ENCODE peak calls at places on chromosomes 2 and 18, in nine cellular contexts. P is A549; B is activated CD4-positive, alpha-beta T cell treated with anti-CD3 and anti-CD28 coated beads, Interleukin-2, amount 10 ng/mL, durations not matched to agents 7 days and 5 days; E is AG04450; U is SK-N-MC; O is fibroblast of the conjunctiva; Y is fibroblast of lung; Q is NCI-H1092; C is posterior cingulate gyrus. T is an unnamed sample.

GRCh38 chr2:11899264-11899818 is 152.9 kb downstream of the LPIN1 start:
- DNase-seq in P (no peak), B (no peak), E (no peak), U (no peak), O (peak; percentile 33), Y (peak; percentile 65), Q (no peak), C (no peak), T (peak; percentile 35)

GRCh38 chr18:10726198-10727068 is 200.6 kb downstream of the NAPG start:
- DNase-seq in P (no peak), B (no peak), E (no peak), U (no peak), O (no peak), Y (no peak), Q (peak; percentile 75), C (no peak), T (no peak)

GRCh38 chr2:196959750-196960392 is 33.4 kb upstream of the PGAP1 start:
- DNase-seq in P (no peak), B (no peak), E (no peak), U (no peak), O (no peak), Y (peak; percentile 56), Q (no peak), C (no peak), T (no peak)

GRCh38 chr2:23530121-23530908 is 145.3 kb downstream of the KLHL29 start:
- DNase-seq in P (no peak), B (no peak), E (no peak), U (no peak), O (no peak), Y (no peak), Q (no peak), C (no peak), T (no peak)

GRCh38 chr2:45242161-45242741 is 233.0 kb upstream of the SIX2 start:
- DNase-seq in P (no peak), B (no peak), E (no peak), U (no peak), O (no peak), Y (peak; percentile 34), Q (no peak), C (no peak), T (no peak)

GRCh38 chr18:59767732-59768131 is 70.5 kb upstream of the CCBE1 start:
- DNase-seq in P (no peak), B (no peak), E (no peak), U (no peak), O (no peak), Y (peak; percentile 62), Q (no peak), C (no peak), T (no peak)

GRCh38 chr2:36245632-36246031 is 109.9 kb upstream of the CRIM1 start:
- DNase-seq in P (no peak), B (no peak), E (no peak), U (no peak), O (no peak), Y (no peak), Q (no peak), C (no peak), T (no peak)

GRCh38 chr2:112031916-112032582 is 23.0 kb upstream of the TMEM87B start:
- DNase-seq in P (no peak), B (no peak), E (no peak), U (no peak), O (no peak), Y (peak; percentile 41), Q (no peak), C (no peak), T (no peak)

GRCh38 chr2:119838179-119838578 is 78.5 kb downstream of the PTPN4 start:
- DNase-seq in P (no peak), B (no peak), E (no peak), U (no peak), O (no peak), Y (no peak), Q (no peak), C (no peak), T (no peak)

GRCh38 chr18:51654441-51655326 is 457.2 kb upstream of the MEX3C start:
- DNase-seq in P (no peak), B (no peak), E (no peak), U (no peak), O (no peak), Y (no peak), Q (peak; percentile 31), C (no peak), T (no peak)

GRCh38 chr2:175865716-175866115 is 136.4 kb downstream of the LNPK start:
- DNase-seq in P (no peak), B (no peak), E (no peak), U (no peak), O (no peak), Y (no peak), Q (no peak), C (no peak), T (no peak)

GRCh38 chr2:106205488-106205887 is 11.4 kb upstream of the UXS1 start:
- DNase-seq in P (no peak), B (no peak), E (no peak), U (no peak), O (no peak), Y (no peak), Q (no peak), C (no peak), T (no peak)

GRCh38 chr2:3319134-3319533 is 58.5 kb downstream of the EIPR1 start:
- DNase-seq in P (no peak), B (no peak), E (no peak), U (no peak), O (no peak), Y (no peak), Q (no peak), C (no peak), T (no peak)

GRCh38 chr2:17857016-17857415 is 21.5 kb upstream of the KCNS3 start:
- DNase-seq in P (peak; percentile 14), B (no peak), E (no peak), U (no peak), O (no peak), Y (no peak), Q (no peak), C (no peak), T (no peak)

GRCh38 chr2:201994973-201995638 is 38.5 kb upstream of the FZD7 start:
- DNase-seq in P (no peak), B (no peak), E (no peak), U (no peak), O (no peak), Y (no peak), Q (no peak), C (no peak), T (no peak)

GRCh38 chr2:208579678-208580077 is 173.1 kb downstream of the PTH2R start:
- DNase-seq in P (no peak), B (no peak), E (no peak), U (no peak), O (no peak), Y (no peak), Q (peak; percentile 32), C (no peak), T (no peak)

GRCh38 chr2:107525420-107525819 is 301.3 kb upstream of the RGPD4 start:
- DNase-seq in P (no peak), B (no peak), E (no peak), U (no peak), O (peak; percentile 56), Y (peak; percentile 59), Q (no peak), C (no peak), T (no peak)

GRCh38 chr2:124983595-124983994 is 958.5 kb downstream of the CNTNAP5 start:
- DNase-seq in P (no peak), B (no peak), E (no peak), U (no peak), O (no peak), Y (peak; percentile 74), Q (no peak), C (no peak), T (peak; percentile 91)

GRCh38 chr18:58005885-58006523 is 38.0 kb upstream of the NEDD4L start:
- DNase-seq in P (no peak), B (no peak), E (no peak), U (no peak), O (peak; percentile 22), Y (peak; percentile 10), Q (no peak), C (no peak), T (peak; percentile 20)

GRCh38 chr18:30406728-30407127 is 635.8 kb downstream of the DSC3 start:
- DNase-seq in P (no peak), B (no peak), E (no peak), U (no peak), O (no peak), Y (peak; percentile 3), Q (no peak), C (no peak), T (no peak)

GRCh38 chr2:37784071-37784758 is 112.8 kb upstream of the CDC42EP3 start:
- DNase-seq in P (no peak), B (no peak), E (no peak), U (no peak), O (no peak), Y (no peak), Q (peak; percentile 40), C (no peak), T (no peak)

GRCh38 chr2:10931710-10932255 is 20.0 kb downstream of the KCNF1 start:
- DNase-seq in P (no peak), B (no peak), E (peak; percentile 42), U (no peak), O (peak; percentile 48), Y (peak; percentile 84), Q (no peak), C (no peak), T (peak; percentile 93)

GRCh38 chr18:44130365-44130942 is 550.2 kb upstream of the SETBP1 start:
- DNase-seq in P (peak; percentile 14), B (peak; percentile 7), E (no peak), U (no peak), O (peak; percentile 50), Y (peak; percentile 63), Q (peak; percentile 90), C (no peak), T (peak; percentile 27)

GRCh38 chr2:145022021-145022670 is 502.2 kb upstream of the ZEB2 start:
- DNase-seq in P (peak; percentile 54), B (no peak), E (no peak), U (no peak), O (no peak), Y (no peak), Q (no peak), C (no peak), T (peak; percentile 63)

GRCh38 chr2:63424329-63425078 is 163.8 kb downstream of the WDPCP start:
- DNase-seq in P (peak; percentile 64), B (peak; percentile 53), E (no peak), U (peak; percentile 30), O (peak; percentile 16), Y (peak; percentile 59), Q (no peak), C (no peak), T (peak; percentile 1)

GRCh38 chr2:10235099-10235908 is 67.4 kb upstream of the HPCAL1 start:
- DNase-seq in P (no peak), B (no peak), E (no peak), U (no peak), O (no peak), Y (no peak), Q (no peak), C (no peak), T (no peak)

GRCh38 chr18:32438173-32438572 is 32.5 kb downstream of the GAREM1 start:
- DNase-seq in P (no peak), B (no peak), E (no peak), U (no peak), O (no peak), Y (no peak), Q (no peak), C (no peak), T (no peak)

GRCh38 chr18:27017901-27018500 is 152.5 kb upstream of the AQP4 start:
- DNase-seq in P (peak; percentile 13), B (no peak), E (no peak), U (no peak), O (no peak), Y (no peak), Q (no peak), C (no peak), T (no peak)

GRCh38 chr2:191385416-191386160 is 140.4 kb downstream of the MYO1B start:
- DNase-seq in P (no peak), B (no peak), E (no peak), U (no peak), O (no peak), Y (no peak), Q (no peak), C (no peak), T (no peak)

GRCh38 chr2:7379799-7380198 is 462.6 kb downstream of the RNF144A start:
- DNase-seq in P (peak; percentile 14), B (no peak), E (no peak), U (no peak), O (no peak), Y (no peak), Q (no peak), C (no peak), T (no peak)

GRCh38 chr2:231908584-231908983 is 17.6 kb downstream of the NPPC start:
- DNase-seq in P (no peak), B (no peak), E (no peak), U (no peak), O (no peak), Y (no peak), Q (no peak), C (no peak), T (no peak)

T was measured in astrocyte of the cerebellum.